ENCODE peak calls at places on chromosomes 13 and 19, in five cellular contexts. L is HL-60, A is kidney epithelial cell, F is BE2C, H is coronary artery. R is an unnamed sample.

GRCh38 chr13:30565658-30566057 is 52.1 kb upstream of the USPL1 start:
- DNase-seq in L (no peak), A (no peak), F (no peak), H (no peak), R (no peak)

GRCh38 chr13:45297456-45298205 is 43.4 kb downstream of the TPT1 start:
- DNase-seq in L (no peak), A (no peak), F (no peak), H (no peak), R (no peak)

GRCh38 chr13:53074119-53074518 is 45.5 kb downstream of the OLFM4 start:
- DNase-seq in L (no peak), A (no peak), F (no peak), H (no peak), R (no peak)

GRCh38 chr13:46683879-46684278 is 113.1 kb downstream of the ESD start:
- DNase-seq in L (no peak), A (no peak), F (no peak), H (no peak), R (no peak)

GRCh38 chr13:68027311-68027710 is 797.2 kb upstream of the PCDH9 start:
- DNase-seq in L (no peak), A (no peak), F (no peak), H (no peak), R (no peak)

GRCh38 chr19:34269489-34269888 is 15.1 kb downstream of the GARRE1 start:
- DNase-seq in L (no peak), A (no peak), F (no peak), H (no peak), R (no peak)

GRCh38 chr19:33921165-33921564 is 124.5 kb downstream of the KCTD15 start:
- DNase-seq in L (no peak), A (no peak), F (no peak), H (no peak), R (no peak)

GRCh38 chr19:34578173-34578572 is 96.6 kb downstream of the WTIP start:
- DNase-seq in L (no peak), A (no peak), F (no peak), H (no peak), R (no peak)

GRCh38 chr13:29523199-29523931 is 72.1 kb downstream of the SLC7A1 start:
- DNase-seq in L (no peak), A (no peak), F (no peak), H (peak; percentile 82), R (no peak)

GRCh38 chr13:94550030-94550738 is 45.8 kb downstream of the TGDS start:
- DNase-seq in L (peak; percentile 2), A (peak; percentile 23), F (no peak), H (no peak), R (peak; percentile 13)

GRCh38 chr13:112145221-112146072 is 78.5 kb downstream of the SOX1 start:
- DNase-seq in L (no peak), A (no peak), F (no peak), H (no peak), R (no peak)

GRCh38 chr19:50317115-50317514 is 12.1 kb downstream of the KCNC3 start:
- DNase-seq in L (no peak), A (no peak), F (no peak), H (no peak), R (no peak)

GRCh38 chr19:20247016-20247683 is 80.1 kb downstream of the ZNF486 start:
- DNase-seq in L (no peak), A (no peak), F (no peak), H (no peak), R (no peak)

GRCh38 chr19:34436716-34437115 is 8.5 kb downstream of the UBA2 start:
- DNase-seq in L (no peak), A (no peak), F (no peak), H (no peak), R (no peak)

GRCh38 chr19:3034194-3034844 is 5.2 kb upstream of the TLE2 start:
- DNase-seq in L (no peak), A (no peak), F (peak; percentile 30), H (no peak), R (no peak)

GRCh38 chr13:20609145-20609544 is 42.2 kb downstream of the IFT88 start:
- DNase-seq in L (no peak), A (no peak), F (no peak), H (no peak), R (no peak)

GRCh38 chr13:51793570-51794273 is 10.2 kb downstream of the DHRS12 start:
- DNase-seq in L (peak; percentile 52), A (no peak), F (no peak), H (no peak), R (no peak)

GRCh38 chr13:33006646-33007045 is 9.6 kb upstream of the KL start:
- DNase-seq in L (no peak), A (no peak), F (no peak), H (no peak), R (no peak)

GRCh38 chr19:46431824-46432223 is 3.1 kb upstream of the PNMA8C start:
- DNase-seq in L (no peak), A (no peak), F (no peak), H (no peak), R (no peak)

GRCh38 chr13:77298403-77298802 is 28.5 kb downstream of the MYCBP2 start:
- DNase-seq in L (no peak), A (no peak), F (no peak), H (no peak), R (no peak)

GRCh38 chr13:67554746-67555452 is 324.8 kb upstream of the PCDH9 start:
- DNase-seq in L (no peak), A (no peak), F (no peak), H (no peak), R (no peak)

GRCh38 chr19:4149518-4150288 is 3.7 kb upstream of the CREB3L3 start:
- DNase-seq in L (no peak), A (no peak), F (no peak), H (no peak), R (no peak)

GRCh38 chr13:95793018-95793555 is 116.1 kb downstream of the DNAJC3 start:
- DNase-seq in L (no peak), A (no peak), F (no peak), H (no peak), R (no peak)

GRCh38 chr19:12967907-12968306 is 1.5 kb upstream of the DAND5 start:
- DNase-seq in L (no peak), A (no peak), F (no peak), H (no peak), R (no peak)

GRCh38 chr19:16303755-16304154 is 20.9 kb upstream of the KLF2 start:
- DNase-seq in L (no peak), A (no peak), F (no peak), H (no peak), R (no peak)

GRCh38 chr19:55461974-55462628 is 659 bp upstream of the ISOC2 start:
- DNase-seq in L (no peak), A (no peak), F (no peak), H (no peak), R (no peak)

GRCh38 chr13:102323505-102323904 is 78.3 kb downstream of the FGF14 start:
- DNase-seq in L (no peak), A (no peak), F (no peak), H (no peak), R (no peak)

DNA sequence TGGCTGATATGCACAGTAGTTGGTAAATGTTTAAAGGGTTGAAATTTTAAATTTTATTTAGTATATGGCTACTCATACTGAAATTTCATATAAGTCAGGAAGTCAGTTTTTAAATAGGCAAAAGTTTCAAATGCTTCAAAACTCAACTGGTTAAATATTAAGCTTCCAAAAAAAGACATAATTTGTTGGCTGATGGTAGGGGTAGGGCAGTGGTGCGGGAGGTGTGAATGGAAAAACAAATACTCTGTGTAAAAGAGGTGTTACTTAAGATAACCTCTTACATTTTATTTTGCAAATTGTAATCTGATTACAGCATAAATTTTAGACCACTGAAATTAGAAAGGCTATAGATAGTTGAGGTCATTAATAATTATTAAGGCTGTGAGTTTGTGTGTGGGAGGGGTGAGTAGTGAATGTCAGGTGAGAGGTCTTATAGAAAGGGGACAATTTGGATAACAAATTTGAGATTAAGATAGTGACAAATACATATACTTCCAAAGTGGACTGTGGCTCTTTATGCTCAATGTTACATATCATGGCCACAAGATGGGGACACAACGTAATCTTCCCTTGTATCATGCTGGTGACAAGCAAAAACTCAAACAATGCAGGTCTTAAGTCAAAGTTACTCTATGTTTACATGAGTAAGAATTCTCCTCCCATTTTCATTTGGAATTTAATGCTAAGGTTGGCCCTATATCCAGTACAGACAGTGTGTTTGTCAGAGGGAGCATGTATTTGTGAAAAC is 36.6 kb upstream of the OXGR1 start:
- DNase-seq in L (no peak), A (no peak), F (peak; percentile 30), H (no peak), R (no peak)
- TF ChIP-seq CTCF in L (no peak), A (peak; percentile 29), F (peak; percentile 71), H (no peak), R (peak; percentile 51)

GRCh38 chr19:18605546-18606280 is 886 bp downstream of the CRLF1 start:
- DNase-seq in L (no peak), A (no peak), F (no peak), H (no peak), R (no peak)

GRCh38 chr19:18604820-18605159 is 1.8 kb downstream of the CRLF1 start:
- DNase-seq in L (no peak), A (no peak), F (no peak), H (no peak), R (no peak)

GRCh38 chr19:18605196-18605545 is 1.4 kb downstream of the CRLF1 start:
- DNase-seq in L (no peak), A (no peak), F (no peak), H (no peak), R (no peak)

GRCh38 chr19:18603255-18603957 is 3.2 kb downstream of the CRLF1 start:
- DNase-seq in L (no peak), A (no peak), F (peak; percentile 48), H (no peak), R (no peak)

GRCh38 chr19:18603958-18604819 is 2.4 kb downstream of the CRLF1 start:
- DNase-seq in L (no peak), A (no peak), F (no peak), H (no peak), R (no peak)
- H3K4me3 ChIP-seq in L (no peak overlapping the region), A (no peak overlapping the region), F (no peak overlapping the region), H (peak overlapping the region; percentile 71), R (no peak overlapping the region)

GRCh38 chr19:21260164-21260847 is 68.9 kb downstream of the ZNF708 start:
- DNase-seq in L (no peak), A (no peak), F (no peak), H (no peak), R (no peak)

GRCh38 chr19:21256722-21257121 is 72.5 kb downstream of the ZNF708 start:
- DNase-seq in L (no peak), A (no peak), F (no peak), H (no peak), R (no peak)
- TF ChIP-seq CTCF in L (no peak), A (no peak), F (peak; percentile 27), H (no peak), R (peak; percentile 32)

DNA sequence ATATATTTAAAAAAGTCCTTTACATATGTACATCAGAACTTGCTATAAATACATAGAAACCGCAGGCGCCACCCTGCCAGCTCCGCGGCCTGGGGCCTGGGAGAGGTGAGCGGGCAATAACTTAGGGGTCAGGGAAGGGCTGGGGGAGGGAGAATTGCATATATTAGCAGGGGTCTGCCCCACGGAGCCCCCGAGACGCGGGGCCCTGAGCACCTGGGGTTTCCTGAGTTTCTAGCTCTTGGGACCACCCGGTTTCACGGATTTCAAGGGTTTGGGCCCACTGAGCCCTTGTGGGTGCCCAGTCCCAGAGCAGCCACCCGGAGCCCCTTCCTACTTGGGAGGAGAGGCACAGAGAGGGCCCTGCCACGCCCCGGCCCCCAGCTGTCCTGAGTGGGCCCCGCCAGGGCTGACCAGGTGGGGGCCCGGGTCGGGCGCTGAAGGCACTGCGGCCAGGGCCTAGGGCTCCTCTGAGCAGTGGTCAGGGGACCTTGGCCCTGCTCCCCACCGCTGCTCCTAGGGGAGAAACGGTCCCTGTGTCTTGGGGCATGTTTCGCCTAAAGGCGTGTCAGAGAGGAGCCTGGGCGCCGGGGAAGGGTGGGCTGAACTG is 4.0 kb downstream of the GPX4 start:
- DNase-seq in L (no peak), A (no peak), F (no peak), H (no peak), R (no peak)
- H3K4me3 ChIP-seq in L (no peak overlapping the region), A (no peak overlapping the region), F (no peak overlapping the region), H (no peak overlapping the region), R (no peak overlapping the region)

GRCh38 chr19:42023121-42023942 is 29.3 kb upstream of the ATP1A3 start:
- DNase-seq in L (no peak), A (no peak), F (peak; percentile 69), H (no peak), R (no peak)
- TF ChIP-seq CTCF in L (peak; percentile 44), A (peak; percentile 49), F (peak; percentile 64), H (no peak), R (peak; percentile 47)

R was measured in epithelial cell of proximal tubule.